ENCODE peak calls at places on chromosomes 7 and 10, in eight cellular contexts. One of them, this sample, is unnamed.

GRCh38 chr7:88664630-88665233 is 94.8 kb upstream of the ZNF804B start:
- DNase-seq in IMR-90: no peak
- DNase-seq in heart left ventricle: no peak
- DNase-seq in ovary: no peak
- DNase-seq in sigmoid colon: no peak
- DNase-seq in upper lobe of left lung: no peak
- DNase-seq in breast epithelium: no peak
- DNase-seq in A549: no peak
- DNase-seq in this sample: no peak

GRCh38 chr10:13890617-13891541 is 304.1 kb downstream of the PRPF18 start:
- DNase-seq in IMR-90: peak
- DNase-seq in heart left ventricle: peak
- DNase-seq in ovary: no peak
- DNase-seq in sigmoid colon: peak
- DNase-seq in upper lobe of left lung: peak
- DNase-seq in breast epithelium: no peak
- DNase-seq in A549: no peak
- DNase-seq in this sample: no peak

GRCh38 chr10:58066126-58066525 is 201.6 kb downstream of the IPMK start:
- DNase-seq in IMR-90: no peak
- DNase-seq in heart left ventricle: no peak
- DNase-seq in ovary: no peak
- DNase-seq in sigmoid colon: no peak
- DNase-seq in upper lobe of left lung: no peak
- DNase-seq in breast epithelium: no peak
- DNase-seq in A549: no peak
- DNase-seq in this sample: no peak

GRCh38 chr10:97127960-97128850 is 57.6 kb downstream of the SLIT1 start:
- DNase-seq in IMR-90: no peak
- DNase-seq in heart left ventricle: no peak
- DNase-seq in ovary: no peak
- DNase-seq in sigmoid colon: peak
- DNase-seq in upper lobe of left lung: no peak
- DNase-seq in breast epithelium: no peak
- DNase-seq in A549: no peak
- DNase-seq in this sample: no peak

GRCh38 chr7:116588225-116588624 is 63.4 kb downstream of the CAV1 start:
- DNase-seq in IMR-90: peak
- DNase-seq in heart left ventricle: peak
- DNase-seq in ovary: no peak
- DNase-seq in sigmoid colon: no peak
- DNase-seq in upper lobe of left lung: no peak
- DNase-seq in breast epithelium: no peak
- DNase-seq in A549: no peak
- DNase-seq in this sample: no peak

GRCh38 chr7:29859491-29860180 is 53.3 kb downstream of the WIPF3 start:
- DNase-seq in IMR-90: no peak
- DNase-seq in heart left ventricle: no peak
- DNase-seq in ovary: no peak
- DNase-seq in sigmoid colon: no peak
- DNase-seq in upper lobe of left lung: no peak
- DNase-seq in breast epithelium: no peak
- DNase-seq in A549: no peak
- DNase-seq in this sample: no peak

GRCh38 chr10:114576132-114576487 is 82.0 kb downstream of the ABLIM1 start:
- DNase-seq in IMR-90: no peak
- DNase-seq in heart left ventricle: no peak
- DNase-seq in ovary: no peak
- DNase-seq in sigmoid colon: no peak
- DNase-seq in upper lobe of left lung: no peak
- DNase-seq in breast epithelium: no peak
- DNase-seq in A549: no peak
- DNase-seq in this sample: no peak

GRCh38 chr7:52696183-52696582 is 339.2 kb upstream of the POM121L12 start:
- DNase-seq in IMR-90: no peak
- DNase-seq in heart left ventricle: no peak
- DNase-seq in ovary: no peak
- DNase-seq in sigmoid colon: no peak
- DNase-seq in upper lobe of left lung: no peak
- DNase-seq in breast epithelium: no peak
- DNase-seq in A549: no peak
- DNase-seq in this sample: no peak

GRCh38 chr7:1665721-1666250 is 4.3 kb upstream of the ELFN1 start:
- DNase-seq in IMR-90: peak
- DNase-seq in heart left ventricle: peak
- DNase-seq in ovary: no peak
- DNase-seq in sigmoid colon: peak
- DNase-seq in upper lobe of left lung: peak
- DNase-seq in breast epithelium: peak
- DNase-seq in A549: no peak
- DNase-seq in this sample: no peak

GRCh38 chr10:98636921-98637329 is 190.2 kb upstream of the HPS1 start:
- DNase-seq in IMR-90: no peak
- DNase-seq in heart left ventricle: no peak
- DNase-seq in ovary: no peak
- DNase-seq in sigmoid colon: no peak
- DNase-seq in upper lobe of left lung: no peak
- DNase-seq in breast epithelium: no peak
- DNase-seq in A549: no peak
- DNase-seq in this sample: no peak

GRCh38 chr10:102045292-102045691 is 10.7 kb downstream of the ARMH3 start:
- DNase-seq in IMR-90: no peak
- DNase-seq in heart left ventricle: no peak
- DNase-seq in ovary: no peak
- DNase-seq in sigmoid colon: no peak
- DNase-seq in upper lobe of left lung: no peak
- DNase-seq in breast epithelium: no peak
- DNase-seq in A549: no peak
- DNase-seq in this sample: no peak

GRCh38 chr7:95772771-95773581 is 622 bp downstream of the DYNC1I1 start:
- DNase-seq in IMR-90: no peak
- DNase-seq in heart left ventricle: peak
- DNase-seq in ovary: peak
- DNase-seq in sigmoid colon: peak
- DNase-seq in upper lobe of left lung: no peak
- DNase-seq in breast epithelium: no peak
- DNase-seq in A549: no peak
- DNase-seq in this sample: no peak

GRCh38 chr10:130740788-130741785 is 570.4 kb downstream of the TCERG1L start:
- DNase-seq in IMR-90: no peak
- DNase-seq in heart left ventricle: no peak
- DNase-seq in ovary: no peak
- DNase-seq in sigmoid colon: peak
- DNase-seq in upper lobe of left lung: no peak
- DNase-seq in breast epithelium: peak
- DNase-seq in A549: no peak
- DNase-seq in this sample: peak

GRCh38 chr7:150860978-150861295 is 8.6 kb downstream of the AOC1 start:
- DNase-seq in IMR-90: no peak
- DNase-seq in heart left ventricle: no peak
- DNase-seq in ovary: no peak
- DNase-seq in sigmoid colon: peak
- DNase-seq in upper lobe of left lung: no peak
- DNase-seq in breast epithelium: no peak
- DNase-seq in A549: no peak
- DNase-seq in this sample: no peak

GRCh38 chr7:95718556-95719410 is 53.6 kb upstream of the DYNC1I1 start:
- DNase-seq in IMR-90: peak
- DNase-seq in heart left ventricle: no peak
- DNase-seq in ovary: no peak
- DNase-seq in sigmoid colon: no peak
- DNase-seq in upper lobe of left lung: no peak
- DNase-seq in breast epithelium: no peak
- DNase-seq in A549: peak
- DNase-seq in this sample: no peak

GRCh38 chr7:144854839-144855424 is 19.1 kb upstream of the TPK1 start:
- DNase-seq in IMR-90: no peak
- DNase-seq in heart left ventricle: no peak
- DNase-seq in ovary: no peak
- DNase-seq in sigmoid colon: no peak
- DNase-seq in upper lobe of left lung: no peak
- DNase-seq in breast epithelium: no peak
- DNase-seq in A549: peak
- DNase-seq in this sample: no peak

GRCh38 chr7:139060838-139061237 is 25.0 kb upstream of the ZC3HAV1L start:
- DNase-seq in IMR-90: peak
- DNase-seq in heart left ventricle: no peak
- DNase-seq in ovary: no peak
- DNase-seq in sigmoid colon: no peak
- DNase-seq in upper lobe of left lung: no peak
- DNase-seq in breast epithelium: no peak
- DNase-seq in A549: no peak
- DNase-seq in this sample: no peak

GRCh38 chr7:100373261-100373831 is at the start of gene PILRA:
- DNase-seq in IMR-90: no peak
- DNase-seq in heart left ventricle: no peak
- DNase-seq in ovary: no peak
- DNase-seq in sigmoid colon: no peak
- DNase-seq in upper lobe of left lung: peak
- DNase-seq in breast epithelium: no peak
- DNase-seq in A549: no peak
- DNase-seq in this sample: no peak

GRCh38 chr7:22663319-22663718 is 63.7 kb upstream of the IL6 start:
- DNase-seq in IMR-90: peak
- DNase-seq in heart left ventricle: no peak
- DNase-seq in ovary: no peak
- DNase-seq in sigmoid colon: no peak
- DNase-seq in upper lobe of left lung: no peak
- DNase-seq in breast epithelium: no peak
- DNase-seq in A549: no peak
- DNase-seq in this sample: no peak

GRCh38 chr7:149126662-149127321 is 668 bp upstream of the ZNF425 start:
- DNase-seq in IMR-90: peak
- DNase-seq in heart left ventricle: peak
- DNase-seq in ovary: peak
- DNase-seq in sigmoid colon: peak
- DNase-seq in upper lobe of left lung: peak
- DNase-seq in breast epithelium: no peak
- DNase-seq in A549: peak
- DNase-seq in this sample: peak
- TF ChIP-seq POLR2A in IMR-90: no peak
- TF ChIP-seq POLR2A in heart left ventricle: no peak
- TF ChIP-seq POLR2A in ovary: no peak
- TF ChIP-seq POLR2A in sigmoid colon: no peak
- TF ChIP-seq POLR2A in upper lobe of left lung: no peak
- TF ChIP-seq POLR2A in breast epithelium: no peak
- TF ChIP-seq POLR2A in A549: peak
- TF ChIP-seq POLR2A in this sample: no peak

GRCh38 chr7:103657474-103657894 is 211.5 kb upstream of the SLC26A5 start:
- DNase-seq in IMR-90: no peak
- DNase-seq in heart left ventricle: no peak
- DNase-seq in ovary: no peak
- DNase-seq in sigmoid colon: no peak
- DNase-seq in upper lobe of left lung: no peak
- DNase-seq in breast epithelium: no peak
- DNase-seq in A549: no peak
- DNase-seq in this sample: no peak

GRCh38 chr7:103660455-103661371 is 214.7 kb upstream of the SLC26A5 start:
- DNase-seq in IMR-90: peak
- DNase-seq in heart left ventricle: no peak
- DNase-seq in ovary: no peak
- DNase-seq in sigmoid colon: no peak
- DNase-seq in upper lobe of left lung: no peak
- DNase-seq in breast epithelium: no peak
- DNase-seq in A549: no peak
- DNase-seq in this sample: no peak

GRCh38 chr7:103651978-103652377 is 206.0 kb upstream of the SLC26A5 start:
- DNase-seq in IMR-90: no peak
- DNase-seq in heart left ventricle: no peak
- DNase-seq in ovary: no peak
- DNase-seq in sigmoid colon: no peak
- DNase-seq in upper lobe of left lung: no peak
- DNase-seq in breast epithelium: no peak
- DNase-seq in A549: no peak
- DNase-seq in this sample: no peak

GRCh38 chr7:103658055-103659010 is 212.3 kb upstream of the SLC26A5 start:
- DNase-seq in IMR-90: peak
- DNase-seq in heart left ventricle: no peak
- DNase-seq in ovary: no peak
- DNase-seq in sigmoid colon: no peak
- DNase-seq in upper lobe of left lung: no peak
- DNase-seq in breast epithelium: no peak
- DNase-seq in A549: no peak
- DNase-seq in this sample: no peak

GRCh38 chr7:103656221-103656620 is 210.2 kb upstream of the SLC26A5 start:
- DNase-seq in IMR-90: no peak
- DNase-seq in heart left ventricle: no peak
- DNase-seq in ovary: no peak
- DNase-seq in sigmoid colon: no peak
- DNase-seq in upper lobe of left lung: no peak
- DNase-seq in breast epithelium: no peak
- DNase-seq in A549: no peak
- DNase-seq in this sample: no peak
- H3K27ac ChIP-seq in IMR-90: no peak
- H3K27ac ChIP-seq in heart left ventricle: no peak
- H3K27ac ChIP-seq in ovary: no peak
- H3K27ac ChIP-seq in sigmoid colon: no peak
- H3K27ac ChIP-seq in upper lobe of left lung: no peak
- H3K27ac ChIP-seq in breast epithelium: no peak
- H3K27ac ChIP-seq in A549: no peak
- H3K27ac ChIP-seq in this sample: no peak

DNA sequence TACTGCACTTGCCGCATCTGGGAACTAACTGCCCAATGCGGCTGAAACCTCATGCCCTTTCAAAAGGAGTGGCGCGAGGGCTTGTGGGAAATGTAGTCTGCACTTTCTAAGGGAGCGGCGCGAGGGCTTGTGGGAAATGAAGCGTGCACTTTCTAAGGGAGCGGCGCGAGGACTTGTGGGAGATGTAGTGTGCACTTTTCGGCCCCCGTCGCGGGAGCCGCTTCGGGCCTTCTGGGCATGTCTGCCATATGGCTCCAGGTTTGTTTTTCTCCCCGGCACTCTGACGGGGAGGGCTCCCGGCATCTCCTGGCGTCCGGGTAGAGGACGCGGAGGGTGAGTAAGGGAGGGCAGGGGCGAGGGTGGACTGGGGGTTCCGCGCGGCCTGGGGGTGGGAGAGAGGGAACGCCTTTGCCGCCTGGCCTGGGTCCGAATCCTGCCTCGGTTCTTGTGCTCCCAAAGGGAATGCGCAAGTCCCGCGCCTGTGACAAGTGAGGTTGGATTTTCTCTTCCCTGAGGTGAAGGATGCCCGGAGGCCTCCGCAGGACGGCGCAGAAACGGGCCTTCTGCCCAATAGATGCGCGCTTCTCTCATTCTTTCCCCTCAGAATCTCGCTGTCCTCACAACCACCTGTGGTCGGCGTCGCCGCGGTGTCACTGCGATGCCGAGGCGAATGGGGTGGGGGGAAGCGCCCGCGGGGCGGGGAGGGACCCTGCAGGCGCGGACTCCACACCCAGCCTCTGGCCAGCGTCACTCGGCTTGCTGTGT is at the start of gene ZNF37A:
- DNase-seq in IMR-90: peak
- DNase-seq in heart left ventricle: peak
- DNase-seq in ovary: peak
- DNase-seq in sigmoid colon: peak
- DNase-seq in upper lobe of left lung: peak
- DNase-seq in breast epithelium: peak
- DNase-seq in A549: peak
- DNase-seq in this sample: peak
- H3K4me3 ChIP-seq in IMR-90: peak
- H3K4me3 ChIP-seq in heart left ventricle: peak
- H3K4me3 ChIP-seq in ovary: peak
- H3K4me3 ChIP-seq in sigmoid colon: peak
- H3K4me3 ChIP-seq in upper lobe of left lung: peak
- H3K4me3 ChIP-seq in breast epithelium: peak
- H3K4me3 ChIP-seq in A549: peak
- H3K4me3 ChIP-seq in this sample: peak

GRCh38 chr7:156640949-156641485 is 443 bp downstream of the RNF32 start:
- DNase-seq in IMR-90: peak
- DNase-seq in heart left ventricle: peak
- DNase-seq in ovary: no peak
- DNase-seq in sigmoid colon: peak
- DNase-seq in upper lobe of left lung: no peak
- DNase-seq in breast epithelium: no peak
- DNase-seq in A549: peak
- DNase-seq in this sample: no peak
- TF ChIP-seq POLR2A in IMR-90: no peak
- TF ChIP-seq POLR2A in heart left ventricle: no peak
- TF ChIP-seq POLR2A in ovary: no peak
- TF ChIP-seq POLR2A in sigmoid colon: no peak
- TF ChIP-seq POLR2A in upper lobe of left lung: peak
- TF ChIP-seq POLR2A in breast epithelium: no peak
- TF ChIP-seq POLR2A in A549: no peak
- TF ChIP-seq POLR2A in this sample: no peak